ENCODE peak calls at places on chromosome 6, in four cellular contexts. One of them, this sample, is unnamed.

GRCh38 chr6:43277643-43278523 is 20.2 kb upstream of the SLC22A7 start:
- DNase-seq in MG63: no peak
- DNase-seq in fibroblast of the aortic adventitia: peak; percentile 3
- DNase-seq in BJ: no peak
- DNase-seq in this sample: no peak

GRCh38 chr6:2971420-2972218 is at the start of gene SERPINB6:
- DNase-seq in fibroblast of the aortic adventitia: peak; percentile 90
- DNase-seq in BJ: no peak
- DNase-seq in MG63: peak; percentile 73
- DNase-seq in this sample: no peak

GRCh38 chr6:17281497-17282481 is 628 bp downstream of the RBM24 start:
- DNase-seq in MG63: no peak
- DNase-seq in BJ: no peak
- DNase-seq in fibroblast of the aortic adventitia: peak; percentile 15
- DNase-seq in this sample: no peak

GRCh38 chr6:40928302-40928701 is 110.7 kb downstream of the UNC5CL start:
- DNase-seq in MG63: no peak
- DNase-seq in BJ: no peak
- DNase-seq in fibroblast of the aortic adventitia: no peak
- DNase-seq in this sample: no peak

GRCh38 chr6:79872986-79873385 is 74.4 kb downstream of the ELOVL4 start:
- DNase-seq in fibroblast of the aortic adventitia: peak; percentile 31
- DNase-seq in BJ: peak; percentile 12
- DNase-seq in MG63: no peak
- DNase-seq in this sample: peak; percentile 87

GRCh38 chr6:68134796-68135195 is 500.3 kb upstream of the ADGRB3 start:
- DNase-seq in fibroblast of the aortic adventitia: no peak
- DNase-seq in MG63: no peak
- DNase-seq in BJ: no peak
- DNase-seq in this sample: no peak

GRCh38 chr6:8434727-8435092 is 635 bp downstream of the SLC35B3 start:
- DNase-seq in BJ: no peak
- DNase-seq in fibroblast of the aortic adventitia: no peak
- DNase-seq in MG63: no peak
- DNase-seq in this sample: no peak

GRCh38 chr6:132797975-132798819 is at the start of gene SLC18B1:
- DNase-seq in BJ: no peak
- DNase-seq in MG63: peak; percentile 71
- DNase-seq in fibroblast of the aortic adventitia: peak; percentile 30
- DNase-seq in this sample: no peak

DNA sequence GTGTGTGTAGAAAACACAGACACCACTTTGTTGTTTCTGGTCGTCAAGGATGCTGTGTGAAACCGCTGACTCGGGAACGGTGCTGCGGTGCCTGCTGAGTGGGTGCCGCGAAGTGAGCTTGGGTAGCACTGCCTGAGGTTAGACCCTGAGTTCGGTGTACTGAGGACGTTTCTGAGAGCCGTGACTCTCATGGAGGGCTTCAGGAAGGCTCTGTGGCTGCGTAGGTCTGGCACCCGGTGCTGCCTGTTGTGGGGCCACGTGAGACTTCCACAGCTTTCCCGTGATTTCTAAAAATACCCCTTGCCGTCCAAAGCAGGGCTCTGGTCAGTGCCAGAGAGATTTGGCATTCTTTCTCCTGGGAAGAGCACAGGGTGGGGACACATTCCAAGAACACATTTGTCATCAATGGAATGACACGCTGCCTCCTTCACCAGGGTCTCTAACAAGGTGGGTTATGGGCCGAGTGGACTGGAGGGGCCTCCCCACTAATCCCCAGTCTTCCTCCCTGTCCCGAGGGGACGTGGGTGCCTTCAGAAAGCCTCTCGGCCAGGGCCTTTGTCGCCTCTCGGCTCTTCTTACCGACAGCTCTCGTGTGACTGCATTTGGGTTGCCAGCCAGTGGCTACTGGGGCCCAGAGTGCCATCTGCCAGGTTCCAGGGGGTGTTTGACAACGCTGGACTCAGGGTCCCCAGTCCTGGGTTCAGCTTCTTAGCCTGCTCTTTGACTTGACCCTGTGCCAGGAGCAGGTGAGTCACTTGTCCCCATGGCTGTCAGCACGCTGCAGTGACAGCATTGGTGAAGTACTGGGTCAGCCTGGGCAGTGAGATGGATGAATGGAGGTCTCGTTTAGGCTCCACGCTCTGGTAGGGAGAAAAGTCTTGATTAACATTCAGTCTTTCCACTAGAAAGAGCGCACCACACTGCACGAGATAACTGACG is 62.2 kb downstream of the SYNJ2 start:
- DNase-seq in fibroblast of the aortic adventitia: no peak
- DNase-seq in BJ: no peak
- DNase-seq in MG63: no peak
- DNase-seq in this sample: no peak
- H3K4me3 ChIP-seq in fibroblast of the aortic adventitia: no peak overlapping the region
- H3K4me3 ChIP-seq in BJ: no peak overlapping the region
- H3K4me3 ChIP-seq in MG63: no peak overlapping the region
- H3K4me3 ChIP-seq in this sample: no peak overlapping the region

GRCh38 chr6:106976270-106976669 is 1.7 kb upstream of the CD24 start:
- DNase-seq in fibroblast of the aortic adventitia: no peak
- DNase-seq in BJ: no peak
- DNase-seq in MG63: no peak
- DNase-seq in this sample: no peak

GRCh38 chr6:106973841-106974336 is 640 bp downstream of the CD24 start:
- DNase-seq in BJ: no peak
- DNase-seq in MG63: no peak
- DNase-seq in fibroblast of the aortic adventitia: no peak
- DNase-seq in this sample: no peak

GRCh38 chr6:106974999-106975698 is 620 bp upstream of the CD24 start:
- DNase-seq in fibroblast of the aortic adventitia: no peak
- DNase-seq in BJ: no peak
- DNase-seq in MG63: peak; percentile 57
- DNase-seq in this sample: no peak

GRCh38 chr6:106974337-106974998 is at the start of gene CD24:
- DNase-seq in BJ: no peak
- DNase-seq in MG63: peak; percentile 26
- DNase-seq in fibroblast of the aortic adventitia: no peak
- DNase-seq in this sample: no peak

GRCh38 chr6:106975699-106976032 is 1.1 kb upstream of the CD24 start:
- DNase-seq in MG63: no peak
- DNase-seq in fibroblast of the aortic adventitia: peak; percentile 14
- DNase-seq in BJ: no peak
- DNase-seq in this sample: no peak
- H3K4me3 ChIP-seq in MG63: peak overlapping the region; percentile 52
- H3K4me3 ChIP-seq in fibroblast of the aortic adventitia: peak overlapping the region; percentile 59
- H3K4me3 ChIP-seq in BJ: peak overlapping the region; percentile 23
- H3K4me3 ChIP-seq in this sample: peak overlapping the region; percentile 55

GRCh38 chr6:130393306-130393705 is 27.5 kb downstream of the TMEM200A start:
- DNase-seq in BJ: no peak
- DNase-seq in MG63: no peak
- DNase-seq in fibroblast of the aortic adventitia: no peak
- DNase-seq in this sample: no peak
- H3K4me3 ChIP-seq in BJ: no peak overlapping the region
- H3K4me3 ChIP-seq in MG63: no peak overlapping the region
- H3K4me3 ChIP-seq in fibroblast of the aortic adventitia: no peak overlapping the region
- H3K4me3 ChIP-seq in this sample: no peak overlapping the region

GRCh38 chr6:56841372-56841749 is 113.5 kb upstream of the BEND6 start:
- DNase-seq in fibroblast of the aortic adventitia: no peak
- DNase-seq in MG63: no peak
- DNase-seq in BJ: no peak
- DNase-seq in this sample: no peak

GRCh38 chr6:56840467-56841371 is 114.2 kb upstream of the BEND6 start:
- DNase-seq in BJ: no peak
- DNase-seq in fibroblast of the aortic adventitia: peak; percentile 73
- DNase-seq in MG63: no peak
- DNase-seq in this sample: no peak

GRCh38 chr6:56838965-56839364 is 115.9 kb upstream of the BEND6 start:
- DNase-seq in fibroblast of the aortic adventitia: no peak
- DNase-seq in MG63: no peak
- DNase-seq in BJ: no peak
- DNase-seq in this sample: no peak

GRCh38 chr6:56838016-56838555 is 116.8 kb upstream of the BEND6 start:
- DNase-seq in fibroblast of the aortic adventitia: no peak
- DNase-seq in BJ: no peak
- DNase-seq in MG63: no peak
- DNase-seq in this sample: no peak

GRCh38 chr6:56839533-56840183 is 115.2 kb upstream of the BEND6 start:
- DNase-seq in BJ: no peak
- DNase-seq in MG63: no peak
- DNase-seq in fibroblast of the aortic adventitia: no peak
- DNase-seq in this sample: no peak
- H3K4me3 ChIP-seq in BJ: no peak overlapping the region
- H3K4me3 ChIP-seq in MG63: peak overlapping the region; percentile 35
- H3K4me3 ChIP-seq in fibroblast of the aortic adventitia: no peak overlapping the region
- H3K4me3 ChIP-seq in this sample: no peak overlapping the region

DNA sequence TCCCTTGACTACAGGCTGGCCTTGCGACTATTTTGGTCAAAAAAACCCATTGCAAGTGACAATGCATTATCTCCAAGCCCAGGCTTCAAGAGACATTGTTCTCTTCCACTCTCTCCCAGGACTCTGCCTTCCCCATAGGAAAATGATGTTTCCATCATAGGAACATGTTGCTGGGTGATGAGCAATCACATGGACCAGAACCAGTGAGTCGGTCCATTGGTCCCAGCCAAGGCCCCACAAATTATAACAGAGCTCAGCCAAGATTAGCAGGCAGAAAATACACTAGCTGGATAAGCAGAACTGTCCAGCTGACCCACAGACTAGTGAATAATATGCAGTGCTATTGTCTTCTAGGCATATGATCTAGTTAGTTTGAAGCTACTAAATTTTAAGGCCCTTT is 27.4 kb downstream of the TENT5A start:
- DNase-seq in BJ: no peak
- DNase-seq in fibroblast of the aortic adventitia: no peak
- DNase-seq in MG63: no peak
- DNase-seq in this sample: no peak
- H3K4me3 ChIP-seq in BJ: no peak overlapping the region
- H3K4me3 ChIP-seq in fibroblast of the aortic adventitia: no peak overlapping the region
- H3K4me3 ChIP-seq in MG63: no peak overlapping the region
- H3K4me3 ChIP-seq in this sample: no peak overlapping the region

GRCh38 chr6:32529697-32530429 is at the start of gene HLA-DRB5:
- DNase-seq in fibroblast of the aortic adventitia: no peak
- DNase-seq in BJ: no peak
- DNase-seq in MG63: no peak
- DNase-seq in this sample: no peak
- H3K4me3 ChIP-seq in fibroblast of the aortic adventitia: no peak within 1 kb of the TSS
- H3K4me3 ChIP-seq in BJ: no peak within 1 kb of the TSS
- H3K4me3 ChIP-seq in MG63: no peak within 1 kb of the TSS
- H3K4me3 ChIP-seq in this sample: no peak within 1 kb of the TSS

GRCh38 chr6:129657433-129657832 is 52.5 kb downstream of the ARHGAP18 start:
- DNase-seq in BJ: no peak
- DNase-seq in fibroblast of the aortic adventitia: no peak
- DNase-seq in MG63: no peak
- DNase-seq in this sample: no peak
- H3K4me3 ChIP-seq in BJ: no peak overlapping the region
- H3K4me3 ChIP-seq in fibroblast of the aortic adventitia: no peak overlapping the region
- H3K4me3 ChIP-seq in MG63: no peak overlapping the region
- H3K4me3 ChIP-seq in this sample: no peak overlapping the region

GRCh38 chr6:34236423-34237315 is at the start of gene HMGA1:
- DNase-seq in fibroblast of the aortic adventitia: peak; percentile 77
- DNase-seq in BJ: no peak
- DNase-seq in MG63: peak; percentile 82
- DNase-seq in this sample: peak; percentile 39

GRCh38 chr6:34235605-34236422 is 859 bp upstream of the HMGA1 start:
- DNase-seq in MG63: no peak
- DNase-seq in fibroblast of the aortic adventitia: peak; percentile 61
- DNase-seq in BJ: no peak
- DNase-seq in this sample: peak; percentile 49

GRCh38 chr6:34233867-34234266 is 2.8 kb upstream of the HMGA1 start:
- DNase-seq in MG63: no peak
- DNase-seq in fibroblast of the aortic adventitia: no peak
- DNase-seq in BJ: no peak
- DNase-seq in this sample: no peak

GRCh38 chr6:34232901-34233300 is 3.8 kb upstream of the HMGA1 start:
- DNase-seq in fibroblast of the aortic adventitia: peak; percentile 60
- DNase-seq in BJ: no peak
- DNase-seq in MG63: peak; percentile 75
- DNase-seq in this sample: no peak

GRCh38 chr6:34234667-34235604 is 1.7 kb upstream of the HMGA1 start:
- DNase-seq in fibroblast of the aortic adventitia: no peak
- DNase-seq in MG63: no peak
- DNase-seq in BJ: no peak
- DNase-seq in this sample: no peak
- H3K4me3 ChIP-seq in fibroblast of the aortic adventitia: no peak overlapping the region
- H3K4me3 ChIP-seq in MG63: no peak overlapping the region
- H3K4me3 ChIP-seq in BJ: no peak overlapping the region
- H3K4me3 ChIP-seq in this sample: no peak overlapping the region

DNA sequence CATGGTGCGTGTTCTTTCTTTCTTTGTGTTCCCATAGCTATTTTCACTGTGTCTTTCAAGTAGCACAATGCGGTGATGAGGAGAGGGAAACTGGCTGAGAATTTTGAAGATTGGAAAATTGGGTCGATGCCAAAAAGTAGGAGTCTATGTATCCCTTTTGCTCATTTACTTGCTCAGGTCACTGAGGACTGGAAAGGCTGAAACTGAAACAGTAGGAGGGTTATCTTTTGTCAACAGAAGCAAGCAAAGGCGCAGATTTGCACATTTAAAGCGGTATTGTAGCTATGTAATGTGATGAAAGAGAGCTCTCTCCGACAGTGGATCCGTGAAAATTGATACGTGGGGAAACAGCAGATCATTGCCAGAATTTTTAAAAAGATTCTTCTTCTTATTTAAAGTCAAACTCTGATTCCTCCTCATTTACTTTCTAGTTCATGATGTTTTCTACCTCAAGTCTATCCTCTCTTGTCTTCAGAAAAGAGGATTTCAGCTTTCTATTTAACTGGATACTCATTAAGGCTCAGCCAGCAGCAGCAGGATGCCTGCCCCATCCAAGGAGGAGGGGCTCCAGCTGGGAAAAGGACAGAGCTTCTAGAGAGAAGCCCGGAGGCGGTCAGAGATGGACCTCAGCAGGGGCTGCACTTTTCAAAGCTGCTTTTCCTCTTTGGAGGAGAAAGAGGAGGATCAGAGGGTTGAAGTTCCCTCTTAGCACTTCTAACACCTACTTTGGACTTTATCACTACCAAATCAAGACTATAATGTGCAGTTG is 15.9 kb upstream of the FYN start:
- DNase-seq in BJ: no peak
- DNase-seq in MG63: no peak
- DNase-seq in fibroblast of the aortic adventitia: peak; percentile 40
- DNase-seq in this sample: no peak
- H3K4me3 ChIP-seq in BJ: no peak overlapping the region
- H3K4me3 ChIP-seq in MG63: no peak overlapping the region
- H3K4me3 ChIP-seq in fibroblast of the aortic adventitia: no peak overlapping the region
- H3K4me3 ChIP-seq in this sample: peak overlapping the region; percentile 6